ENCODE peak calls at places on chromosome 20, in six cellular contexts. One of them, this sample, is unnamed.

GRCh38 chr20:59807909-59808728 is 125.3 kb downstream of the SYCP2 start:
- DNase-seq in fibroblast of pulmonary artery: no peak
- DNase-seq in GM13977: no peak
- DNase-seq in ascending aorta: no peak
- DNase-seq in esophagus muscularis mucosa: peak; percentile 82
- DNase-seq in neural progenitor cell: no peak
- DNase-seq in this sample: peak; percentile 78

GRCh38 chr20:44686934-44687333 is 28.2 kb upstream of the CCN5 start:
- DNase-seq in fibroblast of pulmonary artery: no peak
- DNase-seq in GM13977: no peak
- DNase-seq in ascending aorta: no peak
- DNase-seq in esophagus muscularis mucosa: no peak
- DNase-seq in neural progenitor cell: no peak
- DNase-seq in this sample: no peak

GRCh38 chr20:38343107-38343797 is 3.0 kb upstream of the LBP start:
- DNase-seq in fibroblast of pulmonary artery: peak; percentile 57
- DNase-seq in GM13977: no peak
- DNase-seq in ascending aorta: no peak
- DNase-seq in esophagus muscularis mucosa: no peak
- DNase-seq in neural progenitor cell: no peak
- DNase-seq in this sample: no peak

GRCh38 chr20:34983089-34983820 is 27.6 kb downstream of the MYH7B start:
- DNase-seq in fibroblast of pulmonary artery: no peak
- DNase-seq in GM13977: no peak
- DNase-seq in ascending aorta: no peak
- DNase-seq in esophagus muscularis mucosa: no peak
- DNase-seq in neural progenitor cell: no peak
- DNase-seq in this sample: no peak

GRCh38 chr20:52129611-52130010 is 62.0 kb downstream of the ZFP64 start:
- DNase-seq in fibroblast of pulmonary artery: no peak
- DNase-seq in GM13977: no peak
- DNase-seq in ascending aorta: no peak
- DNase-seq in esophagus muscularis mucosa: peak; percentile 80
- DNase-seq in neural progenitor cell: no peak
- DNase-seq in this sample: peak; percentile 75

GRCh38 chr20:5118220-5119142 is 1.3 kb downstream of the PCNA start:
- DNase-seq in fibroblast of pulmonary artery: no peak
- DNase-seq in GM13977: no peak
- DNase-seq in ascending aorta: no peak
- DNase-seq in esophagus muscularis mucosa: no peak
- DNase-seq in neural progenitor cell: peak; percentile 11
- DNase-seq in this sample: peak; percentile 30

GRCh38 chr20:10505320-10506226 is 70.5 kb downstream of the SLX4IP start:
- DNase-seq in fibroblast of pulmonary artery: peak; percentile 44
- DNase-seq in GM13977: no peak
- DNase-seq in ascending aorta: no peak
- DNase-seq in esophagus muscularis mucosa: no peak
- DNase-seq in neural progenitor cell: no peak
- DNase-seq in this sample: no peak

GRCh38 chr20:24004470-24004869 is 15.9 kb upstream of the GGTLC1 start:
- DNase-seq in fibroblast of pulmonary artery: no peak
- DNase-seq in GM13977: no peak
- DNase-seq in ascending aorta: no peak
- DNase-seq in esophagus muscularis mucosa: no peak
- DNase-seq in neural progenitor cell: peak; percentile 60
- DNase-seq in this sample: no peak

GRCh38 chr20:19821605-19822004 is 63.5 kb downstream of the RIN2 start:
- DNase-seq in fibroblast of pulmonary artery: no peak
- DNase-seq in GM13977: peak; percentile 23
- DNase-seq in ascending aorta: no peak
- DNase-seq in esophagus muscularis mucosa: no peak
- DNase-seq in neural progenitor cell: no peak
- DNase-seq in this sample: no peak

GRCh38 chr20:50717974-50718761 is 13.2 kb upstream of the PARD6B start:
- DNase-seq in fibroblast of pulmonary artery: no peak
- DNase-seq in GM13977: no peak
- DNase-seq in ascending aorta: no peak
- DNase-seq in esophagus muscularis mucosa: no peak
- DNase-seq in neural progenitor cell: no peak
- DNase-seq in this sample: no peak
- TF ChIP-seq CTCF in fibroblast of pulmonary artery: no peak
- TF ChIP-seq CTCF in GM13977: no peak
- TF ChIP-seq CTCF in ascending aorta: no peak
- TF ChIP-seq CTCF in esophagus muscularis mucosa: no peak
- TF ChIP-seq CTCF in neural progenitor cell: peak; percentile 20
- TF ChIP-seq CTCF in this sample: no peak

GRCh38 chr20:2059411-2059810 is 42.2 kb upstream of the STK35 start:
- DNase-seq in fibroblast of pulmonary artery: no peak
- DNase-seq in GM13977: no peak
- DNase-seq in ascending aorta: no peak
- DNase-seq in esophagus muscularis mucosa: no peak
- DNase-seq in neural progenitor cell: peak; percentile 37
- DNase-seq in this sample: no peak
- TF ChIP-seq CTCF in fibroblast of pulmonary artery: no peak
- TF ChIP-seq CTCF in GM13977: no peak
- TF ChIP-seq CTCF in ascending aorta: no peak
- TF ChIP-seq CTCF in esophagus muscularis mucosa: no peak
- TF ChIP-seq CTCF in neural progenitor cell: no peak
- TF ChIP-seq CTCF in this sample: no peak

GRCh38 chr20:7818477-7818876 is 121.8 kb downstream of the HAO1 start:
- DNase-seq in fibroblast of pulmonary artery: no peak
- DNase-seq in GM13977: no peak
- DNase-seq in ascending aorta: no peak
- DNase-seq in esophagus muscularis mucosa: no peak
- DNase-seq in neural progenitor cell: no peak
- DNase-seq in this sample: no peak
- TF ChIP-seq CTCF in fibroblast of pulmonary artery: no peak
- TF ChIP-seq CTCF in GM13977: no peak
- TF ChIP-seq CTCF in ascending aorta: no peak
- TF ChIP-seq CTCF in esophagus muscularis mucosa: no peak
- TF ChIP-seq CTCF in neural progenitor cell: no peak
- TF ChIP-seq CTCF in this sample: no peak

GRCh38 chr20:3103369-3104032 is 19.0 kb upstream of the AVP start:
- DNase-seq in fibroblast of pulmonary artery: no peak
- DNase-seq in GM13977: no peak
- DNase-seq in ascending aorta: no peak
- DNase-seq in esophagus muscularis mucosa: no peak
- DNase-seq in neural progenitor cell: no peak
- DNase-seq in this sample: no peak

GRCh38 chr20:3101737-3102574 is 17.4 kb upstream of the AVP start:
- DNase-seq in fibroblast of pulmonary artery: no peak
- DNase-seq in GM13977: no peak
- DNase-seq in ascending aorta: no peak
- DNase-seq in esophagus muscularis mucosa: no peak
- DNase-seq in neural progenitor cell: no peak
- DNase-seq in this sample: no peak

GRCh38 chr20:3102575-3103368 is 18.2 kb upstream of the AVP start:
- DNase-seq in fibroblast of pulmonary artery: no peak
- DNase-seq in GM13977: no peak
- DNase-seq in ascending aorta: no peak
- DNase-seq in esophagus muscularis mucosa: no peak
- DNase-seq in neural progenitor cell: no peak
- DNase-seq in this sample: no peak

GRCh38 chr20:3100480-3100879 is 16.0 kb upstream of the AVP start:
- DNase-seq in fibroblast of pulmonary artery: no peak
- DNase-seq in GM13977: no peak
- DNase-seq in ascending aorta: no peak
- DNase-seq in esophagus muscularis mucosa: no peak
- DNase-seq in neural progenitor cell: no peak
- DNase-seq in this sample: no peak

DNA sequence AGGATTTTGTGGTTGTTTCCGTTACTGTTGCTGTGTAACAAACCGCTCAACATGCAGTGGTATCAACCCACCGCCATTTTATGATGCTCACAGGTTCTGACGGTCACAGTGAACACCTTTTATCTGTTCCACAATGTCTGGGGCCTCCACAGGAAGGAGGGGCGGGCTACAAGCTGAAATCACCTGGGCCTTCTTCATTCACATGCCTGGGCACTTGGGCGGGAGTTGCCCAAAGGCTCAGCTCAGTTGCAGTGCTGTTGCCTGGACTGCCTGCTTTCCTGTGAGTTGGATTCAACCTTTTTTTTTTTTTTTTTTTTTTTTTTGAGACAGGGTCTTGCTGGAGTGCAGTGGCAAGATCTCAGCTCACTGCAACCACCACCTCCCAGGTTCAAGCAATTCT is 16.7 kb upstream of the AVP start:
- DNase-seq in fibroblast of pulmonary artery: no peak
- DNase-seq in GM13977: no peak
- DNase-seq in ascending aorta: no peak
- DNase-seq in esophagus muscularis mucosa: no peak
- DNase-seq in neural progenitor cell: no peak
- DNase-seq in this sample: no peak
- TF ChIP-seq CTCF in fibroblast of pulmonary artery: no peak
- TF ChIP-seq CTCF in GM13977: no peak
- TF ChIP-seq CTCF in ascending aorta: no peak
- TF ChIP-seq CTCF in esophagus muscularis mucosa: no peak
- TF ChIP-seq CTCF in neural progenitor cell: no peak
- TF ChIP-seq CTCF in this sample: no peak

GRCh38 chr20:17947474-17947815 is 21.1 kb downstream of the SNX5 start:
- DNase-seq in fibroblast of pulmonary artery: no peak
- DNase-seq in GM13977: no peak
- DNase-seq in ascending aorta: no peak
- DNase-seq in esophagus muscularis mucosa: no peak
- DNase-seq in neural progenitor cell: no peak
- DNase-seq in this sample: no peak
- TF ChIP-seq CTCF in fibroblast of pulmonary artery: no peak
- TF ChIP-seq CTCF in GM13977: no peak
- TF ChIP-seq CTCF in ascending aorta: no peak
- TF ChIP-seq CTCF in esophagus muscularis mucosa: no peak
- TF ChIP-seq CTCF in neural progenitor cell: no peak
- TF ChIP-seq CTCF in this sample: no peak

DNA sequence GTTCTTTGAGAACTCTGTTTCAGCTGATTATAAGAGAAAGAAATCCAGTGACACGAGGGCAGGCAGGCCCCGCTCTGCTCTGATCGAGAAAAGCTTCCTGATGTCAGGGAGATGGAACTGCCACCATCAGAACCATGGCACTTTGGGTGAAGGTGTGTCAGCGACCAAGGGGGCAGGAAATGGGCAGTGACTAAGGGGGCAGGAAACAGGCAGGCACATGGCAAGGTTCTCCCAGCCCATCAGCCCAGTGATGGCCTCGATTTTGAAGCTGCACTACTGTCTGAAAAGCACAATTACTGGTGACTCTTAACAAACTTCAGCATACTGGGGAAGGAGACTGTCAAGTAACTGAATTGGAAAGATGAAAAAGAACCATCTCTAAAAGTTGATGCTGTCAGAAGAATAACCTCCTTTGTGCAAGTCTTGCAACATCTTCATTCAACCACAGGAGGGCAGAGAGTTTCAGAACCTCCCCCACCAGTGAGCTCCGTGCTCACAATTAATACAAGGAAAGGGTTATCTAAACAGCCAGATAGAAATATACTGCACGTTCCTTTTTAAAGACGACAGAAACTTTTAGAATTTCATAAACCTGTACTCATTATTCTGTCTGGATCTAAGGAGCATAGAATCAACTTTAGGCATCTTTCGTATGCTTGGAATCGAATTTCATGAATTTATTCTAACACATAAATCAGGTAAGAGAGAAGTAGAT is 39.1 kb downstream of the TMX4 start:
- DNase-seq in fibroblast of pulmonary artery: peak; percentile 70
- DNase-seq in GM13977: peak; percentile 34
- DNase-seq in ascending aorta: no peak
- DNase-seq in esophagus muscularis mucosa: no peak
- DNase-seq in neural progenitor cell: peak; percentile 52
- DNase-seq in this sample: no peak
- TF ChIP-seq CTCF in fibroblast of pulmonary artery: peak; percentile 71
- TF ChIP-seq CTCF in GM13977: peak; percentile 47
- TF ChIP-seq CTCF in ascending aorta: no peak
- TF ChIP-seq CTCF in esophagus muscularis mucosa: peak; percentile 48
- TF ChIP-seq CTCF in neural progenitor cell: peak; percentile 63
- TF ChIP-seq CTCF in this sample: peak; percentile 61

GRCh38 chr20:46076806-46077205 is 13.0 kb downstream of the NCOA5 start:
- DNase-seq in fibroblast of pulmonary artery: no peak
- DNase-seq in GM13977: no peak
- DNase-seq in ascending aorta: no peak
- DNase-seq in esophagus muscularis mucosa: peak; percentile 17
- DNase-seq in neural progenitor cell: no peak
- DNase-seq in this sample: no peak
- TF ChIP-seq CTCF in fibroblast of pulmonary artery: no peak
- TF ChIP-seq CTCF in GM13977: no peak
- TF ChIP-seq CTCF in ascending aorta: no peak
- TF ChIP-seq CTCF in esophagus muscularis mucosa: no peak
- TF ChIP-seq CTCF in neural progenitor cell: no peak
- TF ChIP-seq CTCF in this sample: no peak

DNA sequence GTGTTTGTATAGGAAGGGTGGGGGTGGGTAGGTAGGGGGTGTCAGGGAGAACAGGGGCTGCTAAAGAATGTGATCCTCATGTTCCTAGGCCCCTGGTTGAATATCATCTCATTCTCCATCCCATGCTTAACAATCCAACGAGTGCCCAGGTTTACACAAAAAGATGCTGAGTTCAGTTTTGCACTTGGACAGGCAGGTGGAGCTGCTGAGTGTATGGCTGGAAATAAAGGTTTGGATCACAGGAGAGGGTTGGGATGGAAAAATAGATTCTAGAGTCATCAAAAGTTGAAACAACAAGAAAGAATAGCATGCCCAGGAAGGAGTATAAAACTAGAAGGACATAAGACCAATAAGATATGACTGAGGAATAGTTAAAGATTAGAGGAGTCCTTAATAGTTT is 14.2 kb downstream of the CHD6 start:
- DNase-seq in fibroblast of pulmonary artery: no peak
- DNase-seq in GM13977: no peak
- DNase-seq in ascending aorta: no peak
- DNase-seq in esophagus muscularis mucosa: no peak
- DNase-seq in neural progenitor cell: no peak
- DNase-seq in this sample: no peak
- TF ChIP-seq CTCF in fibroblast of pulmonary artery: peak; percentile 26
- TF ChIP-seq CTCF in GM13977: no peak
- TF ChIP-seq CTCF in ascending aorta: no peak
- TF ChIP-seq CTCF in esophagus muscularis mucosa: no peak
- TF ChIP-seq CTCF in neural progenitor cell: no peak
- TF ChIP-seq CTCF in this sample: no peak

This sample was measured in osteocyte.